ENCODE peak calls at places on chromosomes 5 and 9, in four cellular contexts. One of them, this sample, is unnamed.
A peak's percentile ranks its signal among the peaks of the same experiment; 100 is the strongest.

GRCh38 chr9:6153425-6153824 is 62.2 kb upstream of the IL33 start:
- DNase-seq in PC-3: peak; percentile 80
- DNase-seq in psoas muscle: no peak
- DNase-seq in MM.1S: no peak
- DNase-seq in this sample: no peak

GRCh38 chr9:97563458-97564135 is 62.1 kb downstream of the TMOD1 start:
- DNase-seq in PC-3: no peak
- DNase-seq in psoas muscle: no peak
- DNase-seq in MM.1S: no peak
- DNase-seq in this sample: no peak

GRCh38 chr5:87113848-87114247 is 153.8 kb upstream of the RASA1 start:
- DNase-seq in PC-3: peak; percentile 89
- DNase-seq in psoas muscle: no peak
- DNase-seq in MM.1S: no peak
- DNase-seq in this sample: no peak

GRCh38 chr9:136170291-136170901 is 34.5 kb downstream of the LHX3 start:
- DNase-seq in PC-3: peak; percentile 27
- DNase-seq in psoas muscle: no peak
- DNase-seq in MM.1S: no peak
- DNase-seq in this sample: peak; percentile 50

GRCh38 chr5:77486344-77486962 is 5.7 kb downstream of the WDR41 start:
- DNase-seq in PC-3: no peak
- DNase-seq in psoas muscle: no peak
- DNase-seq in MM.1S: no peak
- DNase-seq in this sample: no peak

GRCh38 chr9:89173072-89173471 is 5.5 kb downstream of the SHC3 start:
- DNase-seq in PC-3: no peak
- DNase-seq in psoas muscle: no peak
- DNase-seq in MM.1S: no peak
- DNase-seq in this sample: no peak

GRCh38 chr5:170315154-170315553 is 17.6 kb upstream of the LCP2 start:
- DNase-seq in PC-3: no peak
- DNase-seq in psoas muscle: peak; percentile 82
- DNase-seq in MM.1S: no peak
- DNase-seq in this sample: no peak

GRCh38 chr5:9466677-9467076 is 79.2 kb downstream of the SEMA5A start:
- DNase-seq in PC-3: no peak
- DNase-seq in psoas muscle: no peak
- DNase-seq in MM.1S: no peak
- DNase-seq in this sample: no peak

GRCh38 chr9:76296561-76297276 is 97.5 kb downstream of the RFK start:
- DNase-seq in PC-3: no peak
- DNase-seq in psoas muscle: no peak
- DNase-seq in MM.1S: no peak
- DNase-seq in this sample: no peak

DNA sequence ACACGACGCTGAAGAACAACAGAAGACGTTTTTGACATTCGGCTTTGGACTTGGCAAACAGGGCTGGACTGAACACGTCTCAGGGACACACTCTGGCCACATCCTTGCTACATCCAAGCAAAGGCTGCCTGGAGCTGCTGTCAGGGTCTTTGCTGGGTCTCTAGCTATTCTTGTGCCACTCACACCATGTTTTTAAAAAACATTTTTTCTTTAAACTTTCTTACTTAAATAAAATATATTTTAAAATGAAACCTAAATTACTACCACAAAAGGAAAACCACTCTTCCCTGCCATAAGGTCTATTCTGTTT is 128.3 kb upstream of the PHYKPL start:
- DNase-seq in PC-3: no peak
- DNase-seq in psoas muscle: no peak
- DNase-seq in MM.1S: no peak
- DNase-seq in this sample: no peak
- H3K4me3 ChIP-seq in PC-3: no peak overlapping the region
- H3K4me3 ChIP-seq in psoas muscle: no peak overlapping the region
- H3K4me3 ChIP-seq in MM.1S: no peak overlapping the region
- H3K4me3 ChIP-seq in this sample: no peak overlapping the region

GRCh38 chr5:153782589-153783238 is 256.0 kb downstream of the FAM114A2 start:
- DNase-seq in PC-3: no peak
- DNase-seq in psoas muscle: no peak
- DNase-seq in MM.1S: no peak
- DNase-seq in this sample: no peak
- TF ChIP-seq CTCF in PC-3: no peak
- TF ChIP-seq CTCF in psoas muscle: no peak
- TF ChIP-seq CTCF in MM.1S: no peak
- TF ChIP-seq CTCF in this sample: no peak

GRCh38 chr5:181052928-181053759 is 13.1 kb downstream of the BTNL9 start:
- DNase-seq in PC-3: peak; percentile 20
- DNase-seq in psoas muscle: no peak
- DNase-seq in MM.1S: no peak
- DNase-seq in this sample: peak; percentile 23
- H3K4me3 ChIP-seq in PC-3: peak overlapping the region; percentile 74
- H3K4me3 ChIP-seq in psoas muscle: peak overlapping the region; percentile 66
- H3K4me3 ChIP-seq in MM.1S: no peak overlapping the region
- H3K4me3 ChIP-seq in this sample: peak overlapping the region; percentile 58

GRCh38 chr9:124357591-124358361 is 57.5 kb downstream of the PSMB7 start:
- DNase-seq in PC-3: no peak
- DNase-seq in psoas muscle: no peak
- DNase-seq in MM.1S: no peak
- DNase-seq in this sample: peak; percentile 19
- TF ChIP-seq CTCF in PC-3: peak; percentile 33
- TF ChIP-seq CTCF in psoas muscle: no peak
- TF ChIP-seq CTCF in MM.1S: peak; percentile 11
- TF ChIP-seq CTCF in this sample: peak; percentile 11

GRCh38 chr9:132585954-132586829 is 3.8 kb downstream of the BARHL1 start:
- DNase-seq in PC-3: no peak
- DNase-seq in psoas muscle: peak; percentile 42
- DNase-seq in MM.1S: no peak
- DNase-seq in this sample: no peak
- H3K4me3 ChIP-seq in PC-3: no peak overlapping the region
- H3K4me3 ChIP-seq in psoas muscle: no peak overlapping the region
- H3K4me3 ChIP-seq in MM.1S: no peak overlapping the region
- H3K4me3 ChIP-seq in this sample: no peak overlapping the region

GRCh38 chr5:161850491-161850890 is 2.6 kb downstream of the GABRA1 start:
- DNase-seq in PC-3: no peak
- DNase-seq in psoas muscle: no peak
- DNase-seq in MM.1S: no peak
- DNase-seq in this sample: no peak

GRCh38 chr5:161847896-161848510 is at the start of gene GABRA1:
- DNase-seq in PC-3: no peak
- DNase-seq in psoas muscle: no peak
- DNase-seq in MM.1S: no peak
- DNase-seq in this sample: no peak

GRCh38 chr5:161846731-161847130 is 1.2 kb upstream of the GABRA1 start:
- DNase-seq in PC-3: peak; percentile 21
- DNase-seq in psoas muscle: no peak
- DNase-seq in MM.1S: peak; percentile 36
- DNase-seq in this sample: peak; percentile 17

GRCh38 chr5:161847447-161847846 is 473 bp upstream of the GABRA1 start:
- DNase-seq in PC-3: no peak
- DNase-seq in psoas muscle: no peak
- DNase-seq in MM.1S: no peak
- DNase-seq in this sample: no peak

GRCh38 chr5:161851691-161852299 is 3.9 kb downstream of the GABRA1 start:
- DNase-seq in PC-3: peak; percentile 43
- DNase-seq in psoas muscle: no peak
- DNase-seq in MM.1S: peak; percentile 24
- DNase-seq in this sample: no peak
- TF ChIP-seq CTCF in PC-3: peak; percentile 79
- TF ChIP-seq CTCF in psoas muscle: no peak
- TF ChIP-seq CTCF in MM.1S: peak; percentile 46
- TF ChIP-seq CTCF in this sample: peak; percentile 5